ENCODE peak calls at places on chromosome 3, in five cellular contexts. I, J, Y, F and A are unnamed samples.

GRCh38 chr3:78718707-78719106 is 1049.1 kb downstream of the ROBO1 start:
- DNase-seq in F (no peak), I (no peak), Y (no peak), J (no peak), A (no peak)

GRCh38 chr3:121431717-121432517 is 113.9 kb downstream of the POLQ start:
- DNase-seq in J (peak), F (peak), I (peak), Y (no peak), A (no peak)

GRCh38 chr3:195045481-195045880 is 225.5 kb downstream of the XXYLT1 start:
- DNase-seq in F (no peak), J (no peak), I (no peak), Y (no peak), A (peak)

GRCh38 chr3:77536038-77536775 is 496.3 kb downstream of the ROBO2 start:
- DNase-seq in J (no peak), Y (no peak), I (no peak), F (no peak), A (no peak)

GRCh38 chr3:134104031-134104430 is 74.3 kb upstream of the SLCO2A1 start:
- DNase-seq in F (no peak), Y (no peak), I (no peak), J (no peak), A (no peak)

GRCh38 chr3:154151969-154152368 is 30.8 kb downstream of the ARHGEF26 start:
- DNase-seq in F (no peak), Y (no peak), I (no peak), J (no peak), A (no peak)

GRCh38 chr3:149532463-149533180 is 58.1 kb downstream of the TM4SF4 start:
- DNase-seq in J (no peak), Y (no peak), I (no peak), F (no peak), A (no peak)

GRCh38 chr3:27632431-27633223 is 89.5 kb downstream of the EOMES start:
- DNase-seq in F (no peak), Y (no peak), I (no peak), J (peak), A (peak)